ENCODE peak calls at places on chromosome 9, in four cellular contexts. One of them, this sample, is unnamed.
A peak's percentile ranks its signal among the peaks of the same experiment; 100 is the strongest.

GRCh38 chr9:17600962-17601593 is 22.2 kb downstream of the SH3GL2 start:
- DNase-seq in IMR-90: peak; percentile 60
- DNase-seq in mesenchymal stem cell: peak; percentile 78
- DNase-seq in neuronal stem cell: no peak
- DNase-seq in this sample: no peak

GRCh38 chr9:5854032-5854792 is 21.3 kb upstream of the ERMP1 start:
- DNase-seq in IMR-90: no peak
- DNase-seq in mesenchymal stem cell: no peak
- DNase-seq in neuronal stem cell: no peak
- DNase-seq in this sample: no peak

GRCh38 chr9:71826289-71826688 is 58.0 kb upstream of the CEMIP2 start:
- DNase-seq in IMR-90: no peak
- DNase-seq in mesenchymal stem cell: no peak
- DNase-seq in neuronal stem cell: no peak
- DNase-seq in this sample: no peak

GRCh38 chr9:95003694-95004451 is 277.4 kb downstream of the AOPEP start:
- DNase-seq in IMR-90: peak; percentile 53
- DNase-seq in mesenchymal stem cell: peak; percentile 60
- DNase-seq in neuronal stem cell: no peak
- DNase-seq in this sample: peak; percentile 63

GRCh38 chr9:103789686-103790085 is 304.4 kb upstream of the SMC2 start:
- DNase-seq in IMR-90: no peak
- DNase-seq in mesenchymal stem cell: no peak
- DNase-seq in neuronal stem cell: no peak
- DNase-seq in this sample: no peak

GRCh38 chr9:125748511-125749099 is 1.4 kb downstream of the PBX3 start:
- DNase-seq in IMR-90: no peak
- DNase-seq in mesenchymal stem cell: peak; percentile 32
- DNase-seq in neuronal stem cell: no peak
- DNase-seq in this sample: no peak

GRCh38 chr9:131762356-131762932 is 22.6 kb upstream of the RAPGEF1 start:
- DNase-seq in IMR-90: peak; percentile 29
- DNase-seq in mesenchymal stem cell: peak; percentile 61
- DNase-seq in neuronal stem cell: peak; percentile 72
- DNase-seq in this sample: peak; percentile 90

GRCh38 chr9:36665387-36665786 is 92.7 kb downstream of the MELK start:
- DNase-seq in IMR-90: peak; percentile 8
- DNase-seq in mesenchymal stem cell: no peak
- DNase-seq in neuronal stem cell: no peak
- DNase-seq in this sample: no peak

GRCh38 chr9:8224381-8224791 is 424.8 kb upstream of the DMAC1 start:
- DNase-seq in IMR-90: no peak
- DNase-seq in mesenchymal stem cell: peak; percentile 23
- DNase-seq in neuronal stem cell: no peak
- DNase-seq in this sample: no peak

GRCh38 chr9:124013263-124014211 is 2.0 kb downstream of the LHX2 start:
- DNase-seq in IMR-90: no peak
- DNase-seq in mesenchymal stem cell: no peak
- DNase-seq in neuronal stem cell: no peak
- DNase-seq in this sample: peak; percentile 79

GRCh38 chr9:38380230-38380871 is 12.2 kb upstream of the ALDH1B1 start:
- DNase-seq in IMR-90: peak; percentile 47
- DNase-seq in mesenchymal stem cell: no peak
- DNase-seq in neuronal stem cell: no peak
- DNase-seq in this sample: no peak

GRCh38 chr9:70261131-70261870 is 2.5 kb downstream of the SMC5 start:
- DNase-seq in IMR-90: peak; percentile 21
- DNase-seq in mesenchymal stem cell: no peak
- DNase-seq in neuronal stem cell: no peak
- DNase-seq in this sample: no peak

GRCh38 chr9:124164800-124165199 is 92.9 kb upstream of the NEK6 start:
- DNase-seq in IMR-90: no peak
- DNase-seq in mesenchymal stem cell: no peak
- DNase-seq in neuronal stem cell: no peak
- DNase-seq in this sample: no peak

GRCh38 chr9:73423891-73424290 is 272.2 kb downstream of the ANXA1 start:
- DNase-seq in IMR-90: no peak
- DNase-seq in mesenchymal stem cell: no peak
- DNase-seq in neuronal stem cell: no peak
- DNase-seq in this sample: no peak

GRCh38 chr9:108412755-108413154 is 443.0 kb downstream of the ACTL7B start:
- DNase-seq in IMR-90: peak; percentile 11
- DNase-seq in mesenchymal stem cell: no peak
- DNase-seq in neuronal stem cell: no peak
- DNase-seq in this sample: peak; percentile 86

GRCh38 chr9:4145482-4145881 is 154.4 kb downstream of the GLIS3 start:
- DNase-seq in IMR-90: no peak
- DNase-seq in mesenchymal stem cell: no peak
- DNase-seq in neuronal stem cell: no peak
- DNase-seq in this sample: no peak

GRCh38 chr9:121277518-121278275 is 9.7 kb downstream of the GSN start:
- DNase-seq in IMR-90: peak; percentile 77
- DNase-seq in mesenchymal stem cell: peak; percentile 75
- DNase-seq in neuronal stem cell: no peak
- DNase-seq in this sample: no peak

GRCh38 chr9:22813520-22813919 is 366.9 kb downstream of the DMRTA1 start:
- DNase-seq in IMR-90: peak; percentile 52
- DNase-seq in mesenchymal stem cell: peak; percentile 6
- DNase-seq in neuronal stem cell: peak; percentile 18
- DNase-seq in this sample: no peak

GRCh38 chr9:133874061-133874638 is 118.0 kb downstream of the VAV2 start:
- DNase-seq in IMR-90: peak; percentile 70
- DNase-seq in mesenchymal stem cell: peak; percentile 81
- DNase-seq in neuronal stem cell: no peak
- DNase-seq in this sample: no peak

GRCh38 chr9:104808030-104808614 is 44.2 kb downstream of the NIPSNAP3B start:
- DNase-seq in IMR-90: peak; percentile 55
- DNase-seq in mesenchymal stem cell: no peak
- DNase-seq in neuronal stem cell: no peak
- DNase-seq in this sample: peak; percentile 38

GRCh38 chr9:131627846-131628820 is 82.8 kb downstream of the PRRT1B start:
- DNase-seq in IMR-90: peak; percentile 71
- DNase-seq in mesenchymal stem cell: peak; percentile 58
- DNase-seq in neuronal stem cell: no peak
- DNase-seq in this sample: no peak

GRCh38 chr9:34653610-34654072 is 1.7 kb downstream of the IL11RA start:
- DNase-seq in IMR-90: peak; percentile 20
- DNase-seq in mesenchymal stem cell: peak; percentile 42
- DNase-seq in neuronal stem cell: no peak
- DNase-seq in this sample: no peak

GRCh38 chr9:35341585-35341984 is 148.3 kb upstream of the RUSC2 start:
- DNase-seq in IMR-90: peak; percentile 85
- DNase-seq in mesenchymal stem cell: peak; percentile 61
- DNase-seq in neuronal stem cell: no peak
- DNase-seq in this sample: peak; percentile 43

GRCh38 chr9:70450735-70451134 is 36.3 kb upstream of the KLF9 start:
- DNase-seq in IMR-90: no peak
- DNase-seq in mesenchymal stem cell: no peak
- DNase-seq in neuronal stem cell: no peak
- DNase-seq in this sample: no peak

DNA sequence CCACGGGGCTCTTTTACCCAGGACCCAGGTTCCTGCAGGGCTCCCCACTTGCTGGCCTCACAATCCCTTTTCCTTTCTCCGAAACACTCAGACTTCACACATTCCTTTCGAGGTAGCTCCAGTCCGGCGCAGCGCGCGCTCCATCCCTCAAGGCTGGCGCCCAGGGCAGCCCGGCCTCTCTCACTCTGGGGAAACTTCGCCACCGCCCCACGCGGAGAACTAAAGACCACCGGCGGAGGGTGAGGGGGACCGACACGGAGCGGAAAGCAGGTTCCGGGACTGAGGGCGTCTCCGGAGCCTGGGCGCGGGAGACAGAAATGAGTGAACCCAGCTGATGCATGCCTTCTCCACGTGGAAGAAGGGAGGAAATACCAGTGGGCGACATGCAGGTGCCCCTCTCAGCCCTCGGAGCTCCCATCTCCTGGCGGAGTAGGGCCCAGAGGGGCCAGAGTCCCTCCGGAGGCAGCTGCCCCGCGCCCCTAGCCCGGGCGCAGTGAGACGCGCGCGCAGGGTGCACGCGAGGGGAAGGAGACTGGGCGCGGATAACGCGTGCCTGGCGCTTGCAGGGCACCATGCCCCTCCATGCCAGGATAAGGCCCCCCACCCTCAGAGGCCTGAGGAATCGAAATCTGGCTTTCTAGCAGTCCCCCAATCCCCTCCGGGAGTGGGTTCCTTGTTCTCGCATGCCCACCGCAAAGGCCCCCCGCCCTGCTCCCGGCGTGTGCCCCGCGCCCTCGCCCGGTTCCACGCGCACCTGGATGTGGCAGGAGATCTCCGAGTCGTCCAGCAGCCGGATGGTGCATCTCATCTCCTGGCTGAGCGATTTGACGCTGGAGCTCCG is 650 bp downstream of the FRMD3 start:
- DNase-seq in IMR-90: no peak
- DNase-seq in mesenchymal stem cell: peak; percentile 8
- DNase-seq in neuronal stem cell: no peak
- DNase-seq in this sample: no peak
- H2AFZ ChIP-seq in IMR-90: peak overlapping the region; percentile 85
- H2AFZ ChIP-seq in mesenchymal stem cell: no peak overlapping the region
- H2AFZ ChIP-seq in neuronal stem cell: peak overlapping the region; percentile 99
- H2AFZ ChIP-seq in this sample: no peak overlapping the region

GRCh38 chr9:113464286-113464660 is 746 bp downstream of the RGS3 start:
- DNase-seq in IMR-90: no peak
- DNase-seq in mesenchymal stem cell: no peak
- DNase-seq in neuronal stem cell: no peak
- DNase-seq in this sample: no peak

GRCh38 chr9:113461943-113462342 is 1.6 kb upstream of the RGS3 start:
- DNase-seq in IMR-90: no peak
- DNase-seq in mesenchymal stem cell: no peak
- DNase-seq in neuronal stem cell: no peak
- DNase-seq in this sample: no peak

GRCh38 chr9:113464672-113465271 is 1.2 kb downstream of the RGS3 start:
- DNase-seq in IMR-90: no peak
- DNase-seq in mesenchymal stem cell: no peak
- DNase-seq in neuronal stem cell: no peak
- DNase-seq in this sample: no peak

GRCh38 chr9:113462781-113463286 is 693 bp upstream of the RGS3 start:
- DNase-seq in IMR-90: no peak
- DNase-seq in mesenchymal stem cell: no peak
- DNase-seq in neuronal stem cell: no peak
- DNase-seq in this sample: no peak

GRCh38 chr9:113463418-113464285 is at the start of gene RGS3:
- DNase-seq in IMR-90: no peak
- DNase-seq in mesenchymal stem cell: no peak
- DNase-seq in neuronal stem cell: peak; percentile 72
- DNase-seq in this sample: peak; percentile 89
- H2BK120ac ChIP-seq in IMR-90: no peak within 1 kb of the TSS
- H2BK120ac ChIP-seq in mesenchymal stem cell: no peak within 1 kb of the TSS
- H2BK120ac ChIP-seq in neuronal stem cell: no peak within 1 kb of the TSS
- H2BK120ac ChIP-seq in this sample: no peak within 1 kb of the TSS

GRCh38 chr9:136343121-136343883 is 16.0 kb downstream of the GPSM1 start:
- DNase-seq in IMR-90: no peak
- DNase-seq in mesenchymal stem cell: no peak
- DNase-seq in neuronal stem cell: no peak
- DNase-seq in this sample: peak; percentile 68
- H2AFZ ChIP-seq in IMR-90: peak overlapping the region; percentile 32
- H2AFZ ChIP-seq in mesenchymal stem cell: no peak overlapping the region
- H2AFZ ChIP-seq in neuronal stem cell: no peak overlapping the region
- H2AFZ ChIP-seq in this sample: no peak overlapping the region

GRCh38 chr9:706073-706472 is 135.4 kb upstream of the DMRT1 start:
- DNase-seq in IMR-90: no peak
- DNase-seq in mesenchymal stem cell: no peak
- DNase-seq in neuronal stem cell: no peak
- DNase-seq in this sample: no peak

GRCh38 chr9:710951-711745 is 130.3 kb upstream of the DMRT1 start:
- DNase-seq in IMR-90: no peak
- DNase-seq in mesenchymal stem cell: no peak
- DNase-seq in neuronal stem cell: no peak
- DNase-seq in this sample: no peak

GRCh38 chr9:706606-707451 is 134.7 kb upstream of the DMRT1 start:
- DNase-seq in IMR-90: peak; percentile 75
- DNase-seq in mesenchymal stem cell: peak; percentile 89
- DNase-seq in neuronal stem cell: peak; percentile 31
- DNase-seq in this sample: peak; percentile 54

GRCh38 chr9:708182-708555 is 133.3 kb upstream of the DMRT1 start:
- DNase-seq in IMR-90: no peak
- DNase-seq in mesenchymal stem cell: peak; percentile 45
- DNase-seq in neuronal stem cell: no peak
- DNase-seq in this sample: no peak

GRCh38 chr9:708556-709432 is 132.7 kb upstream of the DMRT1 start:
- DNase-seq in IMR-90: no peak
- DNase-seq in mesenchymal stem cell: peak; percentile 40
- DNase-seq in neuronal stem cell: no peak
- DNase-seq in this sample: no peak
- H2BK120ac ChIP-seq in IMR-90: peak overlapping the region; percentile 71
- H2BK120ac ChIP-seq in mesenchymal stem cell: no peak overlapping the region
- H2BK120ac ChIP-seq in neuronal stem cell: no peak overlapping the region
- H2BK120ac ChIP-seq in this sample: no peak overlapping the region

This sample was measured in H9.